ENCODE peak calls at places on chromosomes 4 and X, in seven cellular contexts. One of them, this sample, is unnamed.

GRCh38 chr4:38308728-38309315 is 348.6 kb downstream of the PTTG2 start:
- DNase-seq in foreskin keratinocyte: peak; percentile 79
- DNase-seq in cardiac muscle cell: no peak
- DNase-seq in RWPE1: peak; percentile 83
- DNase-seq in fibroblast of mammary gland: peak; percentile 65
- DNase-seq in lower lobe of right lung: no peak
- DNase-seq in left lung: no peak
- DNase-seq in this sample: no peak

GRCh38 chr4:20248155-20248558 is 3.5 kb upstream of the SLIT2 start:
- DNase-seq in foreskin keratinocyte: peak; percentile 64
- DNase-seq in cardiac muscle cell: peak; percentile 74
- DNase-seq in RWPE1: no peak
- DNase-seq in fibroblast of mammary gland: peak; percentile 92
- DNase-seq in lower lobe of right lung: no peak
- DNase-seq in left lung: no peak
- DNase-seq in this sample: peak; percentile 30

GRCh38 chr4:1711906-1712215 is 258 bp downstream of the SLBP start:
- DNase-seq in foreskin keratinocyte: no peak
- DNase-seq in cardiac muscle cell: no peak
- DNase-seq in RWPE1: no peak
- DNase-seq in fibroblast of mammary gland: no peak
- DNase-seq in lower lobe of right lung: no peak
- DNase-seq in left lung: no peak
- DNase-seq in this sample: no peak

GRCh38 chr4:158776106-158776505 is 7.3 kb downstream of the FNIP2 start:
- DNase-seq in foreskin keratinocyte: no peak
- DNase-seq in cardiac muscle cell: no peak
- DNase-seq in RWPE1: no peak
- DNase-seq in fibroblast of mammary gland: no peak
- DNase-seq in lower lobe of right lung: no peak
- DNase-seq in left lung: no peak
- DNase-seq in this sample: no peak

GRCh38 chrX:9942086-9942485 is 25.1 kb upstream of the CLDN34 start:
- DNase-seq in foreskin keratinocyte: no peak
- DNase-seq in cardiac muscle cell: no peak
- DNase-seq in RWPE1: no peak
- DNase-seq in fibroblast of mammary gland: no peak
- DNase-seq in lower lobe of right lung: no peak
- DNase-seq in left lung: no peak
- DNase-seq in this sample: no peak

GRCh38 chrX:75038925-75039324 is 113.7 kb upstream of the NEXMIF start:
- DNase-seq in foreskin keratinocyte: no peak
- DNase-seq in cardiac muscle cell: peak; percentile 2
- DNase-seq in RWPE1: no peak
- DNase-seq in fibroblast of mammary gland: peak; percentile 18
- DNase-seq in lower lobe of right lung: no peak
- DNase-seq in left lung: no peak
- DNase-seq in this sample: no peak

GRCh38 chr4:95232358-95233156 is 316.2 kb downstream of the UNC5C start:
- DNase-seq in foreskin keratinocyte: no peak
- DNase-seq in cardiac muscle cell: no peak
- DNase-seq in RWPE1: no peak
- DNase-seq in fibroblast of mammary gland: no peak
- DNase-seq in lower lobe of right lung: no peak
- DNase-seq in left lung: no peak
- DNase-seq in this sample: no peak

GRCh38 chr4:110682311-110682710 is 59.4 kb upstream of the PITX2 start:
- DNase-seq in foreskin keratinocyte: no peak
- DNase-seq in cardiac muscle cell: no peak
- DNase-seq in RWPE1: no peak
- DNase-seq in fibroblast of mammary gland: peak; percentile 76
- DNase-seq in lower lobe of right lung: no peak
- DNase-seq in left lung: no peak
- DNase-seq in this sample: no peak

GRCh38 chr4:6019316-6020263 is 1.4 kb upstream of the C4orf50 start:
- DNase-seq in foreskin keratinocyte: no peak
- DNase-seq in cardiac muscle cell: peak; percentile 80
- DNase-seq in RWPE1: peak; percentile 53
- DNase-seq in fibroblast of mammary gland: peak; percentile 39
- DNase-seq in lower lobe of right lung: no peak
- DNase-seq in left lung: no peak
- DNase-seq in this sample: no peak

GRCh38 chrX:135295238-135295943 is 13.9 kb upstream of the ETDC start:
- DNase-seq in foreskin keratinocyte: peak; percentile 6
- DNase-seq in cardiac muscle cell: peak; percentile 55
- DNase-seq in RWPE1: no peak
- DNase-seq in fibroblast of mammary gland: peak; percentile 37
- DNase-seq in lower lobe of right lung: peak; percentile 65
- DNase-seq in left lung: peak; percentile 89
- DNase-seq in this sample: no peak